ENCODE peak calls at places on chromosomes 3 and 15, in six cellular contexts. N, O, H, L, J and B are unnamed samples.

GRCh38 chr3:159762238-159762637 is 226.4 kb upstream of the IL12A start:
- DNase-seq in N (no peak), J (no peak), O (peak; percentile 63), H (no peak), L (no peak), B (no peak)

GRCh38 chr15:51841401-51842040 is 12.1 kb downstream of the TMOD3 start:
- DNase-seq in J (no peak), L (no peak), O (no peak), H (no peak), N (no peak), B (no peak)

GRCh38 chr3:184241447-184242296 is 7.1 kb downstream of the ALG3 start:
- DNase-seq in N (peak; percentile 23), H (peak; percentile 76), L (peak; percentile 39), O (peak; percentile 32), J (no peak), B (no peak)

GRCh38 chr3:186217820-186218164 is 108.9 kb upstream of the ETV5 start:
- DNase-seq in H (no peak), N (peak; percentile 17), J (no peak), O (peak; percentile 67), L (peak; percentile 72), B (no peak)

GRCh38 chr15:40942337-40942854 is 10.9 kb upstream of the CHAC1 start:
- DNase-seq in N (no peak), O (no peak), H (no peak), J (no peak), L (peak; percentile 35), B (no peak)

GRCh38 chr3:73729969-73730440 is 105.3 kb upstream of the PDZRN3 start:
- DNase-seq in J (peak; percentile 72), N (peak; percentile 85), L (no peak), O (no peak), H (peak; percentile 33), B (no peak)

GRCh38 chr3:30553641-30554316 is 52.6 kb upstream of the TGFBR2 start:
- DNase-seq in L (no peak), J (no peak), O (peak; percentile 30), N (no peak), H (no peak), B (no peak)

GRCh38 chr3:38916706-38917105 is 100.7 kb upstream of the SCN10A start:
- DNase-seq in H (no peak), L (no peak), O (peak; percentile 22), N (peak; percentile 21), J (no peak), B (no peak)

GRCh38 chr3:4517643-4518042 is 24.5 kb downstream of the ITPR1 start:
- DNase-seq in H (no peak), J (no peak), O (no peak), L (peak; percentile 34), N (no peak), B (no peak)

GRCh38 chr15:59904450-59904979 is 99.6 kb upstream of the FOXB1 start:
- DNase-seq in J (no peak), O (no peak), H (no peak), L (no peak), N (no peak), B (no peak)

GRCh38 chr15:48785195-48785594 is 25.7 kb downstream of the CEP152 start:
- DNase-seq in N (no peak), O (no peak), J (peak; percentile 37), H (no peak), L (no peak), B (no peak)

GRCh38 chr3:125148836-125149235 is 63.7 kb downstream of the SLC12A8 start:
- DNase-seq in L (no peak), J (peak; percentile 61), N (peak; percentile 81), H (no peak), O (peak; percentile 83), B (no peak)

GRCh38 chr3:136366289-136366688 is 116.1 kb downstream of the PCCB start:
- DNase-seq in O (peak; percentile 29), N (no peak), L (no peak), J (no peak), H (no peak), B (no peak)

GRCh38 chr15:60993008-60993407 is 236.1 kb downstream of the RORA start:
- DNase-seq in N (no peak), L (no peak), J (no peak), H (no peak), O (peak; percentile 76), B (no peak)

GRCh38 chr15:98896802-98897732 is 110.5 kb downstream of the PGPEP1L start:
- DNase-seq in H (no peak), J (no peak), L (no peak), O (peak; percentile 100), N (peak; percentile 30), B (no peak)

GRCh38 chr3:50418845-50419244 is 59.5 kb upstream of the TMEM115 start:
- DNase-seq in H (no peak), L (no peak), J (no peak), N (no peak), O (peak; percentile 28), B (no peak)

GRCh38 chr15:44034334-44034733 is 160.7 kb downstream of the FRMD5 start:
- DNase-seq in H (no peak), O (peak; percentile 22), N (no peak), J (no peak), L (no peak), B (no peak)

GRCh38 chr3:136819784-136820640 is 1.1 kb downstream of the SLC35G2 start:
- DNase-seq in O (peak; percentile 74), J (peak; percentile 59), H (peak; percentile 31), N (peak; percentile 50), L (peak; percentile 52), B (no peak)

GRCh38 chr3:108342829-108343478 is 46.6 kb downstream of the HHLA2 start:
- DNase-seq in J (no peak), O (peak; percentile 84), L (peak; percentile 59), H (no peak), N (no peak), B (no peak)

GRCh38 chr15:37372064-37372463 is 271.7 kb upstream of the MEIS2 start:
- DNase-seq in H (no peak), N (no peak), L (no peak), O (peak; percentile 0), J (no peak), B (no peak)

GRCh38 chr15:55221090-55222011 is 24.6 kb upstream of the RSL24D1 start:
- DNase-seq in O (peak; percentile 95), N (no peak), H (no peak), J (no peak), L (peak; percentile 25), B (no peak)

GRCh38 chr3:43969944-43970343 is 271.7 kb upstream of the TOPAZ1 start:
- DNase-seq in H (no peak), L (no peak), J (no peak), O (no peak), N (no peak), B (no peak)

GRCh38 chr15:81024265-81024875 is 23.6 kb downstream of the TLNRD1 start:
- DNase-seq in L (peak; percentile 48), N (no peak), H (no peak), J (no peak), O (no peak), B (no peak)

GRCh38 chr15:89075121-89075640 is 13.1 kb upstream of the ABHD2 start:
- DNase-seq in H (no peak), L (no peak), O (peak; percentile 33), N (no peak), J (no peak), B (no peak)
- H3K4me3 ChIP-seq in H (no peak overlapping the region), L (no peak overlapping the region), O (no peak overlapping the region), N (no peak overlapping the region), J (no peak overlapping the region), B (no peak overlapping the region)

GRCh38 chr3:57805674-57806073 is 49.6 kb downstream of the SLMAP start:
- DNase-seq in J (no peak), L (peak; percentile 44), N (no peak), O (peak; percentile 86), H (no peak), B (no peak)
- H3K27ac ChIP-seq in J (peak overlapping the region; percentile 54), L (no peak overlapping the region), N (no peak overlapping the region), O (no peak overlapping the region), H (no peak overlapping the region), B (no peak overlapping the region)

DNA sequence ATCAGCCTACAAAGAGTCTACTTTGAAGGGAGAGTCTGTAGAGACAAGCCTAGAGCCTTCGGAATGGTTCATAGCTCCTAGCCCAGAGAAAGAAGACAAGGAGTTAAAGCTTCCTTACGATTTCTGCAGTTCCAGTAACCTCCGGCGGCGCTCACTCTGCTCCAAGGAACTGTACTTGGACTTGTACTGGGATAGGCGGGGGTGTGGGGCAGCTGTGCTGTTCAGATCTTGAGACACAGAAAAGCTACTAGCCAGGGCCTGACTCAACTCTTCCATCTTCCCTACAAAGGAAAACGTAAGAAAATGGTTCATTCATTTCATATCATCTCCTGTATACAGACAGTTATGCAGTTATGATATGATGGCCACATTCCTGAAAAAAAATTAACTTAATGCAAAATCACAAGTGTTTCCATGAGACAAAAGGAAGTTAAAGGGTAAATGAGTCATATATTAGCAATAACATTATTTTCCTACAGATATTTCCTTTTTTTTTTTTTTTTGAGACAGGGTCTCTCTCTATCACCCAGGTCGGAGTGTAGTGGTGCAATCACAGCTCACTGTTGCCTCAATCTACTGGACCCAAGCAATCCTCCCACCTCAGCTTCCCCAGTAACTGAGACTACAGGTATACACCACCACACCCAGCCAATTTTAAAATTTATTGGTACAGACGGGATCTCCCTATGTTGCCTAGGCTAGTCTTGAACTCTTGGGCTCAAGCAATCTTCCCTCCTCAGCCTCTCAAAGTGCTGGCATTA is 4.6 kb downstream of the SNUPN start:
- DNase-seq in L (no peak), J (peak; percentile 81), N (peak; percentile 33), H (peak; percentile 77), O (peak; percentile 95), B (no peak)
- H3K4me3 ChIP-seq in L (no peak overlapping the region), J (no peak overlapping the region), N (peak overlapping the region; percentile 32), H (peak overlapping the region; percentile 5), O (no peak overlapping the region), B (no peak overlapping the region)

GRCh38 chr15:72220678-72221077 is 10.3 kb downstream of the PKM start:
- DNase-seq in O (peak; percentile 23), N (no peak), H (no peak), L (no peak), J (no peak), B (no peak)
- H3K27ac ChIP-seq in O (no peak overlapping the region), N (no peak overlapping the region), H (no peak overlapping the region), L (no peak overlapping the region), J (peak overlapping the region; percentile 99), B (no peak overlapping the region)

DNA sequence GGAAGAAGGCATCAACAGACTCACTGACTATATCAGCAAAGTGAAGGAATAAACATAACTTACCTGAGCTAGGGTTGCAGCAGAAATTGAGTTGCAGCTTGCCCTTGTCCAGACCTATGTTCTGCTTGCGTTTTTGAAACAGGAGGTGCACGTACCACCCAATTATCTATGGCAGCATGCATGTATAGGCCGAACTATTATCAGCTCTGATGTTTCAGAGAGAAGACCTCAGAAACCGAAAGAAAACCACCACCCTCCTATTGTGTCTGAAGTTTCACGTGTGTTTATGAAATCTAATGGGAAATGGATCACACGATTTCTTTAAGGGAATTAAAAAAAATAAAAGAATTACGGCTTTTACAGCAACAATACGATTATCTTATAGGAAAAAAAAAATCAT is 17.8 kb downstream of the LMOD3 start:
- DNase-seq in L (no peak), O (no peak), N (no peak), H (no peak), J (no peak), B (no peak)
- H3K4me3 ChIP-seq in L (no peak overlapping the region), O (no peak overlapping the region), N (no peak overlapping the region), H (no peak overlapping the region), J (no peak overlapping the region), B (no peak overlapping the region)